ENCODE peak calls at places on chromosomes 12 and 14, in seven cellular contexts. E is iris pigment epithelial cell; S is ecto neural progenitor cell; M is activated CD4-positive, alpha-beta memory T cell treated with anti-CD3 and anti-CD28 coated beads for 36 hours; L is naive B cell; D is hippocampal formation; A is MM.1S. T is an unnamed sample.

GRCh38 chr14:56117765-56118610 is at the start of gene PELI2:
- DNase-seq in M (peak; percentile 80), L (peak; percentile 95), A (peak; percentile 48), E (peak; percentile 80), S (peak; percentile 83), D (peak; percentile 72), T (peak; percentile 26)

GRCh38 chr12:85834378-85834777 is 1.8 kb downstream of the RASSF9 start:
- DNase-seq in L (no peak), E (no peak), S (no peak), D (no peak), M (no peak), A (no peak), T (no peak)

GRCh38 chr12:24505366-24506025 is 443.4 kb downstream of the BCAT1 start:
- DNase-seq in M (no peak), S (no peak), E (no peak), L (no peak), D (no peak), A (no peak), T (no peak)

GRCh38 chr12:93426406-93426805 is 15.3 kb downstream of the UBE2N start:
- DNase-seq in E (no peak), D (no peak), L (no peak), A (no peak), S (no peak), M (no peak), T (no peak)

GRCh38 chr12:74914378-74914777 is 295.3 kb downstream of the KCNC2 start:
- DNase-seq in L (no peak), S (no peak), M (no peak), E (no peak), D (no peak), A (no peak), T (no peak)

GRCh38 chr12:116968986-116969385 is 58.2 kb downstream of the FBXW8 start:
- DNase-seq in L (no peak), M (no peak), S (no peak), D (no peak), E (no peak), A (no peak), T (no peak)

GRCh38 chr12:53626702-53627169 is 554 bp upstream of the ATF7 start:
- DNase-seq in L (no peak), A (peak; percentile 7), D (no peak), E (no peak), S (no peak), M (no peak), T (no peak)

GRCh38 chr12:24803406-24804245 is 145.3 kb downstream of the BCAT1 start:
- DNase-seq in M (no peak), E (no peak), A (no peak), L (no peak), S (no peak), D (no peak), T (no peak)

GRCh38 chr12:123022205-123022604 is 41.7 kb downstream of the ARL6IP4 start:
- DNase-seq in D (no peak), E (no peak), S (no peak), M (no peak), A (no peak), L (no peak), T (no peak)

GRCh38 chr12:87160848-87161601 is 868.2 kb downstream of the C12orf50 start:
- DNase-seq in M (no peak), A (no peak), S (no peak), E (no peak), L (no peak), D (no peak), T (no peak)

GRCh38 chr12:65232490-65233077 is 45.9 kb upstream of the MSRB3 start:
- DNase-seq in E (peak; percentile 34), A (peak; percentile 42), S (no peak), M (no peak), L (peak; percentile 8), D (no peak), T (peak; percentile 3)

GRCh38 chr12:110561471-110562201 is 21.5 kb downstream of the PPTC7 start:
- DNase-seq in A (no peak), D (no peak), M (no peak), S (no peak), L (no peak), E (no peak), T (peak; percentile 62)

T was measured in GM04504.